ENCODE peak calls at places on chromosomes 16 and 17, in four cellular contexts. S is NB4, I is psoas muscle, N is neural progenitor cell. H is an unnamed sample.

GRCh38 chr17:21283482-21284318 is 811 bp upstream of the MAP2K3 start:
- DNase-seq in N (peak), S (peak), I (no peak), H (peak)

GRCh38 chr17:52383493-52384100 is 225.1 kb upstream of the CA10 start:
- DNase-seq in I (no peak), S (peak), N (peak), H (peak)

GRCh38 chr17:81429353-81429774 is 34.1 kb downstream of the BAHCC1 start:
- DNase-seq in S (no peak), I (peak), N (no peak), H (no peak)

GRCh38 chr16:79801550-79802090 is 201.1 kb upstream of the MAF start:
- DNase-seq in N (no peak), S (no peak), I (no peak), H (no peak)

GRCh38 chr17:71147906-71148305 is 972.9 kb upstream of the SOX9 start:
- DNase-seq in S (no peak), N (no peak), I (no peak), H (no peak)

GRCh38 chr17:35257080-35257701 is 14.3 kb downstream of the SLFN5 start:
- DNase-seq in I (no peak), N (no peak), S (no peak), H (no peak)

GRCh38 chr16:88531931-88532433 is 38.2 kb upstream of the ZC3H18 start:
- DNase-seq in N (no peak), I (peak), S (peak), H (peak)

GRCh38 chr17:40751065-40751464 is 4.1 kb downstream of the KRT25 start:
- DNase-seq in S (no peak), I (no peak), N (no peak), H (no peak)

GRCh38 chr16:67935402-67936123 is 1.1 kb downstream of the PSMB10 start:
- DNase-seq in S (peak), N (peak), I (peak), H (peak)

GRCh38 chr16:67936876-67937605 is 391 bp upstream of the PSMB10 start:
- DNase-seq in S (peak), I (no peak), N (no peak), H (no peak)

GRCh38 chr16:67934306-67935095 is 2.1 kb downstream of the PSMB10 start:
- DNase-seq in N (no peak), I (peak), S (no peak), H (no peak)

GRCh38 chr16:67935096-67935401 is 1.6 kb downstream of the PSMB10 start:
- DNase-seq in N (no peak), I (no peak), S (no peak), H (no peak)

GRCh38 chr16:67936124-67936875 is at the start of gene PSMB10:
- DNase-seq in S (peak), N (peak), I (peak), H (peak)
- TF ChIP-seq CTCF in S (no peak), N (no peak), I (no peak), H (no peak)

DNA sequence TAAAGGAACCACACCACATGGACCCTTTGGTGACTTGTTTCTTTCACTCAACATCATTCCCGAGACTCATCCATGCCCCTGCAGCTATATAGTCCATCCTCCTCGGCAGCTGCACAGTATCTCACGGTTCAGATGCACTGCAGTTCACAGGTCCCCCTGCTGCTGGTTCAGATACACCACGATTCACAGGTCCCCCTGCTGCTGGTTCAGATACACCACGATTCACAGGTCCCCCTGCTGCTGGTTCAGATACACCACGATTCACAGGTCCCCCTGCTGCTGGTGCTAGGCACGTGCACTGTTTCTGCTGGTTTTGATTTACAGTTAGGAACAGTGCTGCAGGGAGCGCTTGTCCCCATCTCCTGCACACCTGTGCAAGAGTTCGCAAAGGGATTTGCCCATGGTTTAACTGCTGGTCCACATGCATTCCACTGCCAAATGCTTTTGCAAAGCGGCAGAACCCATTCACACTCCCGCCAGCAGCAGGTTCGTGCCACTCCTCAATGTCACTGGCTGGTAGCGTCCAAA is 3.8 kb downstream of the HSDL1 start:
- DNase-seq in S (peak), I (no peak), N (no peak), H (no peak)
- TF ChIP-seq CTCF in S (peak), I (no peak), N (no peak), H (no peak)

DNA sequence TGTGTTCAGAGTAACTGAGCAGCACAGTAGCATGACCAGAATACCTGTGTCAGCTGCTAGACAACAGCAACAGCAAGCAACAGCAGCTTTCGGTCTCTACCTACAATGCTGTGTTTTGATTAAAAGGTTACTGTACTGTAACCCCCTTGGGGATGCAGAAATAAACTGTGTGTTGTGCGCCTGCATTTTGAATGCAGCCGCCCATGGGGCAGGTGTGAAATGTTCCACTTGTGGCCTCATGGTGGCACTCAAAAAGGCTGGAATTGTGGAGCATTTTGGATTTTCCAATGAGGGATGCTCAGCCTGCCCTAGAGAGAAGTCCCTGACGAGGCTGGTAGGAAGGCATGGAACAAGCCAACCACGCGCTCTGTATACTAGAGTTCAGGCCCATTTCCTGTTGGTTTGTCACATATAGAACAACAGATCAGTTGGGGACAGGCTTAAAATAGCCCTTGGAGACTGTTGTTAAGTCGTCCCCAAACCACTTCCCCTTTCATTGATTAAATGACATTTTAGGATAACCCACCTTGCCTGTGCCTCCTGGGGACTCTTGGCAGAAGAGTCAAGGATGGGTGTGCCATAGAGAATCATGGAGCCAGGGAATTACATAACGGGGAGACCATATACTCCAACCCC is 27.1 kb downstream of the SCPEP1 start:
- DNase-seq in N (peak), S (peak), I (no peak), H (no peak)
- TF ChIP-seq CTCF in N (peak), S (peak), I (peak), H (peak)

GRCh38 chr16:17451835-17452234 is 18.9 kb downstream of the XYLT1 start:
- DNase-seq in I (no peak), S (peak), N (no peak), H (no peak)
- TF ChIP-seq CTCF in I (no peak), S (no peak), N (no peak), H (no peak)

GRCh38 chr17:45108595-45109521 is 23.5 kb downstream of the PLCD3 start:
- DNase-seq in N (no peak), I (no peak), S (no peak), H (no peak)
- TF ChIP-seq CTCF in N (no peak), I (no peak), S (no peak), H (no peak)

GRCh38 chr17:31525801-31526549 is 134.5 kb downstream of the RAB11FIP4 start:
- DNase-seq in N (peak), S (no peak), I (no peak), H (no peak)
- TF ChIP-seq CTCF in N (peak), S (no peak), I (no peak), H (peak)

GRCh38 chr17:54749157-54749556 is 151.5 kb upstream of the TOM1L1 start:
- DNase-seq in I (no peak), N (peak), S (peak), H (no peak)

GRCh38 chr17:54754560-54754959 is 146.1 kb upstream of the TOM1L1 start:
- DNase-seq in S (peak), I (no peak), N (peak), H (no peak)
- TF ChIP-seq CTCF in S (peak), I (no peak), N (peak), H (peak)